ENCODE peak calls at places on chromosomes 12 and 14, in four cellular contexts. I is A549, R is GM12878, O is HepG2. M is an unnamed sample.

GRCh38 chr14:43019826-43020225 is 1413.2 kb downstream of the LRFN5 start:
- DNase-seq in I (no peak), R (no peak), O (no peak), M (no peak)

GRCh38 chr14:47277703-47278102 is 397.7 kb downstream of the MDGA2 start:
- DNase-seq in I (no peak), R (no peak), O (no peak), M (no peak)

GRCh38 chr12:124694846-124695497 is 127.6 kb upstream of the NCOR2 start:
- DNase-seq in I (no peak), R (no peak), O (no peak), M (no peak)

GRCh38 chr12:102896067-102896466 is 21.0 kb downstream of the PAH start:
- DNase-seq in I (no peak), R (no peak), O (no peak), M (no peak)

GRCh38 chr14:104108570-104109060 is 23.1 kb downstream of the ASPG start:
- DNase-seq in I (no peak), R (no peak), O (no peak), M (peak)

GRCh38 chr12:91127296-91127695 is 16.0 kb upstream of the LUM start:
- DNase-seq in I (no peak), R (no peak), O (no peak), M (no peak)

GRCh38 chr12:98758331-98758730 is 113.2 kb downstream of the APAF1 start:
- DNase-seq in I (no peak), R (no peak), O (no peak), M (no peak)

GRCh38 chr14:55302770-55303472 is 31.7 kb downstream of the FBXO34 start:
- DNase-seq in I (no peak), R (no peak), O (no peak), M (no peak)

GRCh38 chr14:23864252-23864651 is 89.3 kb upstream of the DHRS4 start:
- DNase-seq in I (no peak), R (no peak), O (no peak), M (no peak)

GRCh38 chr12:30862486-30862885 is 64.1 kb upstream of the TSPAN11 start:
- DNase-seq in I (no peak), R (no peak), O (no peak), M (peak)

GRCh38 chr12:113262710-113263109 is 41.4 kb downstream of the TPCN1 start:
- DNase-seq in I (no peak), R (no peak), O (no peak), M (no peak)

GRCh38 chr12:113260636-113261300 is 39.5 kb downstream of the TPCN1 start:
- DNase-seq in I (no peak), R (no peak), O (no peak), M (no peak)

GRCh38 chr12:113263431-113263963 is 42.2 kb downstream of the TPCN1 start:
- DNase-seq in I (no peak), R (no peak), O (no peak), M (no peak)

GRCh38 chr12:113260127-113260526 is 38.9 kb downstream of the TPCN1 start:
- DNase-seq in I (no peak), R (no peak), O (no peak), M (no peak)

DNA sequence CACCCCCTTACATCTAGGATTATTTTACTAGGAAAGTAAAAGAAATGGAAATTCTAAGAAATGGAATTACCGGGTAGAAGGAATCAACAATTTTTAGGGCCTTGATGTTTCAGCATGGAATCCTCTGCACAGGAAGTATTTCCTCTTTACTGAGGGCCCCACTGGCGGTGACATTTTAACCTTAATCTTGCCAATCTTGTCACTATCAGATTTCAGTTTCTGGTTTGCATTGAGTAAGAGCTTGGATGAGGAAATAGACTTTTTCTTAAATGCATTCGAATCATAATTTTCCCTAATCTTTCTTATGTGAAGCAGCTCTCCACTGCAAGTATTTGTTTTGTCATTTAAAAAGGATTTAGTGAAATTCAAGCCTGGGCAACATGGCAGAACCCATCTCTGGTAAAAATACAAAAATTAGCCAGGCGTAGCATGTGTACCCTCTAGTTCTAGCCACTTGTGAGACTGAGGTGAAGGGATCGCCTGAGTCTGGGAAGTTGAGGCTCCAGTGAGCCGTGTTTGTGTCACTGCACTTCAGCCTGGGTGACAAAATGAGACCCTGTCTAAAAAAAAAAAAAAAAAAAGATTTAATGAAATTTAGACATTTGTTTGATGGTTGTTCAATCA is 40.7 kb downstream of the TPCN1 start:
- DNase-seq in I (no peak), R (peak), O (no peak), M (no peak)
- TF ChIP-seq RAD21 in I (no peak), R (no peak), O (no peak), M (no peak)

DNA sequence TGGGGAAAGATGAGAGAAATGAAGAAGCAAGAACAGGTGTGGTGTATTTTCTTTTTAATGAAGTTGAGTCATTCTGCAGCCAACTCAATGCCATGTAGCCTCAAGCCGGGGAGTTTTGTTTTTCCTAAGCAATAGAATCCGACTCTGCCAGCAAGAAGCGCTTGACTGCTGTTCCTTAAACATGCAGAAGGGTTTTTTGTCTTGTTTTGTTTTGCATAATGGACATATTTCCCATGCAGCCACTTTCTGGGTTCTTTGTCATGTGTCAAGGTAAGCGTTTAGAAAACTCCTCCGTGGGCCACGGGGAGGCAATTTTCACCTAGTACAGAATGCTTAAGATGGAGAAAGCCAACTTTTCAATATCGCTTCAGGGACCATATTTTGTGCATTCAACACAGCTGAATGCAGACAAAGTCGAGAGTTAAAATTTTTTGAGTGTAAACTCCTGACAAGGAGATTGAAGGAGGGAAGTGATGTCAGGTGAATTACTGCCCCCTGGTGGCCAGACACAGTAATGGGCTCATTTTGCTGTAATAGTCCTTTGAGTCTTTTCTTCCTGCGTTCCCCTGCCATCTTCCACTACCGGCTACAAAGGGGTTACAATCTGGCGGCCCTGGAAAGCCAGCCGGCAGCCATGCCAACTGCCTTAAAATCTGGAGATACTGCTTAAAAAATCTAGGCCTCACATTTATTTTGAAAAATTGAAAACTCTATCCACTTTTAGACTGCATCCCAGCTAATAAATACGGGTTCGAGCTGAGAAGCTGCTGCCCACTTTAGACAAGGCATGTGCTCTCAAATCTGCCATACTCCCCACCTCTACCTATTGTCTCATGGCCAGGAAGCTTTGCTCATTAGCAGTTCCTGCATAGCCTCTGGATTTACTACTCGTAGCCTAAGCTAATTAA is 3.2 kb upstream of the FICD start:
- DNase-seq in I (peak), R (peak), O (peak), M (peak)
- TF ChIP-seq PBX3 in I (no peak), R (peak), O (no peak), M (no peak)

GRCh38 chr12:110746550-110746949 is 3.9 kb upstream of the PPP1CC start:
- DNase-seq in I (no peak), R (no peak), O (no peak), M (no peak)

GRCh38 chr12:110756611-110757010 is 13.9 kb upstream of the PPP1CC start:
- DNase-seq in I (no peak), R (no peak), O (no peak), M (no peak)

GRCh38 chr12:110745632-110746284 is 3.1 kb upstream of the PPP1CC start:
- DNase-seq in I (no peak), R (no peak), O (no peak), M (no peak)

GRCh38 chr12:110754101-110754793 is 11.6 kb upstream of the PPP1CC start:
- DNase-seq in I (no peak), R (no peak), O (no peak), M (no peak)

GRCh38 chr12:110750784-110751461 is 8.2 kb upstream of the PPP1CC start:
- DNase-seq in I (no peak), R (no peak), O (no peak), M (no peak)
- TF ChIP-seq RAD21 in I (no peak), R (no peak), O (no peak), M (no peak)

GRCh38 chr12:57235012-57235727 is 5.7 kb downstream of the SHMT2 start:
- DNase-seq in I (no peak), R (no peak), O (peak), M (peak)
- TF ChIP-seq PBX3 in I (no peak), R (no peak), O (no peak), M (no peak)

DNA sequence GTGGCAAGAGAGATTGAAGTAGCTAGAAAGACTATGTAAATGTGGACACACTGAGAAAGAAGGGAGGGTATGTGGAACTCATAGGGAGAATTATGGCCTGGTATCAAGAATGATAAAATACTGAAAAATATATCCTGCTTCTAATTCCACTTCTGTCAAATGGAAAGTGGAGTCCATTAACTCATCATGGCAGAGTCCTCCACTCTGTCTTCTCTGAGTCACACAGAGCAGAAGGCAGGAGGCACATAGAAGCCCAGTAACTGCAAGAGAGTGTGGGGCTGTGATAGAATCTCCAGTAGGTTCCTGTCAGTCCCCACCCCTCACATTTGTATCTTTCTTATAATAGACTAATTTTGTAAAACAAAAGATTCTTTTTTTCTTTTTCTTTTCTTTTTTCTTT is 223.7 kb downstream of the AKAP6 start:
- DNase-seq in I (no peak), R (no peak), O (no peak), M (no peak)
- TF ChIP-seq RAD21 in I (no peak), R (no peak), O (no peak), M (no peak)

DNA sequence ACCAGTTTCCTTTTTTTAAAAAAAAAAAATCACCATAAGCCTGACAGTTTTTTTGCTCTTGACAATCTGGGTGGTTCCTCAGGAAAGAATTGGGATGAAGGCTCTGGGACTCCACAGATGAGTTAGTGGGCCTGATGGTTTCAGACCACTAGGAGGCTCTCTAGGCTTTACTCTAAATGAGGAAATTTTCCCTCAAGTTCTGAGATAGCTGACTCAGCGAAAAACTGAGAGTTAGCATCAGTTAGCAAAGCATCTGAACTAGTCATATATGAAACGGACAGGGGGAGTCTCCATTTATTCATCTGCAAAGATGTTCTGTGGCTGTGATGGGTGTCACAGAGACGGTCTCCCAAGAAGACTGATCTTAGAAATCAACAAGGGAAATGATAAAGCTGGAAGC is 314.3 kb upstream of the OR4E1 start:
- DNase-seq in I (peak), R (no peak), O (peak), M (peak)
- TF ChIP-seq PBX3 in I (no peak), R (no peak), O (no peak), M (no peak)

DNA sequence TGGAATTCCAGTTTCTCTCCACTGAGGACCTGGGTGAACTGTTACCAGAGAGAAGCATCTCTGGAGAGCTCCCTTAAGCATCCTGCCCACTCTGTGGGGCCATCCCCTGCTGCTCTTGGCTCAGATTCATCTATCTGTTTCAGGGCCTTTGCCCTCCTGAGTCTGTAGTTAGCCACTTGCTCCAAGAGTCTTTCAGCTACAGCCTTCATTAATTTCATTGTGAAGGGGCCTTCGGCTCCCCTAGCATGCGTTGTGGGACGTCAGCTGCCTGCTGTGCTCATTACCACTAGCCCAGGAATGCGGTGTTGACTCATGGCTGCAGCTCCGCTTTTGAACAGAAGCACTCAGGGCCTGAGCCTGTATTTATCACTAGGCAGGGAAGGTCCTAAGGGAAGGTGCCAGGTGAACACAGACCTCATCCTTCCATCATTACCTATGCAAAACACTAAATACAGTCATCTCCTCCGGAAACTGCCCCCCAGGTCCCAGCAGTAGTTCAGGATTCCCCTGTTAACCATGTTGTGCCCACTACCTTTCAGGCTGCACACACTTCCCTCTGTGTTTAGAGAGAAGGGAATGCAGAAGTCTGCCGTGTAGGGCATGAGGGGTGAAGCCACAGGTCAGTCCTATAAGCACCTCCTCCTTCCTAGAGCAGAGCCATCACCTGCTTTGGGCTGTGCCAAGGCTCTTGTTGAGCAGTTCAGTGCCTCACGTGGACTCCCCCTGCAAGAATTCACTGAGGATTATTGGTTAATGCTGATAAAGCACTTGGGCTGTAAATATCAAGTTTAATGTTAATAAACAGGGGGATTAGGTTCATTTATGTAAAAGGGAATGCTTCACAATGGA is 191.4 kb downstream of the CACNA1C start:
- DNase-seq in I (no peak), R (no peak), O (peak), M (no peak)
- TF ChIP-seq RAD21 in I (no peak), R (no peak), O (no peak), M (no peak)

GRCh38 chr12:110615171-110615570 is 1.2 kb downstream of the TCTN1 start:
- DNase-seq in I (no peak), R (no peak), O (no peak), M (no peak)

GRCh38 chr12:110616471-110617115 is 2.7 kb downstream of the TCTN1 start:
- DNase-seq in I (no peak), R (no peak), O (no peak), M (no peak)

GRCh38 chr12:110613771-110614684 is at the start of gene TCTN1:
- DNase-seq in I (peak), R (peak), O (peak), M (peak)

GRCh38 chr12:110622582-110622981 is 8.7 kb downstream of the TCTN1 start:
- DNase-seq in I (no peak), R (no peak), O (peak), M (no peak)

DNA sequence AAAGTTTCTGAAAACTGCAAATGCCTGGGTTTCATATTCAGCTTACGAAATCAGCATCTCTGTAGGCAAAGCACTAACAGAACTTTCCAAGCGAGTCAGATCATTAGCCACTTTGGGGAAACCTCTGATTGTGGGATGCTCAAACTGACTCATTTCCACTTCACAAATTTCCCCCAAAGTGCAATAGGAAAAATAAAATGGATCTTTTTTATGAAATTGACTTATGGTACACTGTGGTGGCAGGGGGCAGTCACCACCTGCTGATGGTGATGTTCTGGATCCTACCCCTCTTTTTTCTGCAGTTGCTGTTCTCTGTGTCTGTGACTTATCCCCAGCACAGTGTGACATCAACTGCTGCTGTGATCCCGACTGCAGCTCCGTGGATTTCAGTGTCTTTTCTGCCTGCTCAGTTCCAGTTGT is 5.6 kb downstream of the TCTN1 start:
- DNase-seq in I (no peak), R (peak), O (no peak), M (peak)
- TF ChIP-seq PBX3 in I (no peak), R (no peak), O (no peak), M (no peak)

M was measured in SK-N-SH.